ENCODE peak calls at places on chromosomes 12 and 14, in seven cellular contexts. One of them, this sample, is unnamed.
A peak's percentile ranks its signal among the peaks of the same experiment; 100 is the strongest.

GRCh38 chr12:71636704-71637115 is 26.9 kb downstream of the ZFC3H1 start:
- DNase-seq in lower leg skin: no peak
- DNase-seq in right lobe of liver: no peak
- DNase-seq in uterus: no peak
- DNase-seq in transverse colon: no peak
- DNase-seq in suprapubic skin: no peak
- DNase-seq in breast epithelium: no peak
- DNase-seq in this sample: peak; percentile 7

GRCh38 chr12:43551971-43552559 is at the start of gene ADAMTS20:
- DNase-seq in lower leg skin: no peak
- DNase-seq in right lobe of liver: no peak
- DNase-seq in uterus: no peak
- DNase-seq in transverse colon: no peak
- DNase-seq in suprapubic skin: no peak
- DNase-seq in breast epithelium: no peak
- DNase-seq in this sample: no peak

GRCh38 chr12:3017281-3017680 is 58.1 kb downstream of the TEAD4 start:
- DNase-seq in lower leg skin: no peak
- DNase-seq in right lobe of liver: no peak
- DNase-seq in uterus: no peak
- DNase-seq in transverse colon: no peak
- DNase-seq in suprapubic skin: no peak
- DNase-seq in breast epithelium: no peak
- DNase-seq in this sample: no peak

GRCh38 chr14:54893151-54893760 is 9.4 kb downstream of the GCH1 start:
- DNase-seq in lower leg skin: no peak
- DNase-seq in right lobe of liver: no peak
- DNase-seq in uterus: no peak
- DNase-seq in transverse colon: no peak
- DNase-seq in suprapubic skin: no peak
- DNase-seq in breast epithelium: no peak
- DNase-seq in this sample: peak; percentile 22

GRCh38 chr12:2335517-2335916 is 282.7 kb downstream of the CACNA1C start:
- DNase-seq in lower leg skin: no peak
- DNase-seq in right lobe of liver: no peak
- DNase-seq in uterus: no peak
- DNase-seq in transverse colon: no peak
- DNase-seq in suprapubic skin: no peak
- DNase-seq in breast epithelium: no peak
- DNase-seq in this sample: no peak

GRCh38 chr12:94725375-94726168 is 75.2 kb upstream of the TMCC3 start:
- DNase-seq in lower leg skin: no peak
- DNase-seq in right lobe of liver: no peak
- DNase-seq in uterus: peak; percentile 38
- DNase-seq in transverse colon: peak; percentile 23
- DNase-seq in suprapubic skin: no peak
- DNase-seq in breast epithelium: no peak
- DNase-seq in this sample: no peak

GRCh38 chr12:108850854-108851573 is 6.4 kb downstream of the SSH1 start:
- DNase-seq in lower leg skin: no peak
- DNase-seq in right lobe of liver: peak; percentile 56
- DNase-seq in uterus: peak; percentile 62
- DNase-seq in transverse colon: no peak
- DNase-seq in suprapubic skin: no peak
- DNase-seq in breast epithelium: no peak
- DNase-seq in this sample: peak; percentile 35

GRCh38 chr14:79802096-79802495 is 409.2 kb downstream of the DIO2 start:
- DNase-seq in lower leg skin: no peak
- DNase-seq in right lobe of liver: no peak
- DNase-seq in uterus: no peak
- DNase-seq in transverse colon: no peak
- DNase-seq in suprapubic skin: no peak
- DNase-seq in breast epithelium: no peak
- DNase-seq in this sample: no peak

GRCh38 chr14:92471919-92472318 is 41.7 kb upstream of the RIN3 start:
- DNase-seq in lower leg skin: no peak
- DNase-seq in right lobe of liver: no peak
- DNase-seq in uterus: no peak
- DNase-seq in transverse colon: peak; percentile 15
- DNase-seq in suprapubic skin: no peak
- DNase-seq in breast epithelium: no peak
- DNase-seq in this sample: peak; percentile 66

GRCh38 chr12:88381456-88381855 is 198.8 kb downstream of the KITLG start:
- DNase-seq in lower leg skin: no peak
- DNase-seq in right lobe of liver: no peak
- DNase-seq in uterus: no peak
- DNase-seq in transverse colon: no peak
- DNase-seq in suprapubic skin: no peak
- DNase-seq in breast epithelium: no peak
- DNase-seq in this sample: no peak

GRCh38 chr12:14238224-14238792 is 127.2 kb upstream of the ATF7IP start:
- DNase-seq in lower leg skin: no peak
- DNase-seq in right lobe of liver: no peak
- DNase-seq in uterus: no peak
- DNase-seq in transverse colon: no peak
- DNase-seq in suprapubic skin: no peak
- DNase-seq in breast epithelium: no peak
- DNase-seq in this sample: no peak

GRCh38 chr12:14239350-14239934 is 126.0 kb upstream of the ATF7IP start:
- DNase-seq in lower leg skin: no peak
- DNase-seq in right lobe of liver: peak; percentile 47
- DNase-seq in uterus: peak; percentile 24
- DNase-seq in transverse colon: no peak
- DNase-seq in suprapubic skin: no peak
- DNase-seq in breast epithelium: peak; percentile 36
- DNase-seq in this sample: no peak

GRCh38 chr12:14243941-14244340 is 121.5 kb upstream of the ATF7IP start:
- DNase-seq in lower leg skin: no peak
- DNase-seq in right lobe of liver: no peak
- DNase-seq in uterus: no peak
- DNase-seq in transverse colon: no peak
- DNase-seq in suprapubic skin: no peak
- DNase-seq in breast epithelium: no peak
- DNase-seq in this sample: no peak

GRCh38 chr12:14240873-14241220 is 124.6 kb upstream of the ATF7IP start:
- DNase-seq in lower leg skin: no peak
- DNase-seq in right lobe of liver: no peak
- DNase-seq in uterus: no peak
- DNase-seq in transverse colon: no peak
- DNase-seq in suprapubic skin: no peak
- DNase-seq in breast epithelium: no peak
- DNase-seq in this sample: no peak

GRCh38 chr12:14239935-14240872 is 125.3 kb upstream of the ATF7IP start:
- DNase-seq in lower leg skin: no peak
- DNase-seq in right lobe of liver: no peak
- DNase-seq in uterus: no peak
- DNase-seq in transverse colon: peak; percentile 50
- DNase-seq in suprapubic skin: no peak
- DNase-seq in breast epithelium: peak; percentile 34
- DNase-seq in this sample: no peak
- TF ChIP-seq POLR2A in lower leg skin: no peak
- TF ChIP-seq POLR2A in right lobe of liver: no peak
- TF ChIP-seq POLR2A in uterus: no peak
- TF ChIP-seq POLR2A in transverse colon: no peak
- TF ChIP-seq POLR2A in suprapubic skin: no peak
- TF ChIP-seq POLR2A in breast epithelium: no peak
- TF ChIP-seq POLR2A in this sample: no peak

DNA sequence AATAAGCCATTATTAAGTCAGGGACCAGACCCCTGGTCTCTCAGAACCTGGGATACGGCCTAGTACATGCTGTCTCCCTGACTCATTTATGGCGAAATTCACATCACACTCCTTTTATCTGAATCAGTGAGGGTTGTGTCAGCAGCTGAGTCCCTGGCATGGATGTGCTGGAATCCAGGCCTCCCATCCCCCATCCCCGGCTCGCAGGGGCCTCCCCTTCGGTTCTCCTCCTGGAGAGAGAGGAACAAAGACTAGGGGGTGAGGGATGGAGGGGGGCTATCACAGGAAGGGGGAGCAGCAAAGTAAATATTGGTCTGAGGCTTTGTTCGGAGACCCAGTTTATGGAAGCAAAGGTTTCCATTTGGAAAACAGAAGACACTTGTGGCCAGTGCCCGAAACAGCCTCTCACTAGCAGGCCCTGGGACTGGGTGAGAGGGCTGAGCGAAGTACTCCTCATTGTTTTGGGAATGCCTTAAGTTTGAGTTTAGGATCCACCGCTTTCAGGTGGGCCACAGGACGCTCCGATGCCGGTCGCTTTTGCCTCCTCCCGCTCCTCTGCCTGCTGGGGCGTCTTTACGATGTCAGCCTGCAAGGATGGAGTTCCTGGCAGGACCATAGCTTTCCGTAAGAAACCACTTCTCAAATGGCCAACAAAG is 145.0 kb downstream of the PRKCH start:
- DNase-seq in lower leg skin: no peak
- DNase-seq in right lobe of liver: no peak
- DNase-seq in uterus: peak; percentile 68
- DNase-seq in transverse colon: peak; percentile 51
- DNase-seq in suprapubic skin: no peak
- DNase-seq in breast epithelium: no peak
- DNase-seq in this sample: peak; percentile 54
- TF ChIP-seq POLR2A in lower leg skin: no peak
- TF ChIP-seq POLR2A in right lobe of liver: no peak
- TF ChIP-seq POLR2A in uterus: no peak
- TF ChIP-seq POLR2A in transverse colon: no peak
- TF ChIP-seq POLR2A in suprapubic skin: no peak
- TF ChIP-seq POLR2A in breast epithelium: no peak
- TF ChIP-seq POLR2A in this sample: no peak

GRCh38 chr12:119180380-119181040 is 1.8 kb downstream of the HSPB8 start:
- DNase-seq in lower leg skin: peak; percentile 92
- DNase-seq in right lobe of liver: no peak
- DNase-seq in uterus: peak; percentile 51
- DNase-seq in transverse colon: peak; percentile 23
- DNase-seq in suprapubic skin: peak; percentile 86
- DNase-seq in breast epithelium: no peak
- DNase-seq in this sample: peak; percentile 29

GRCh38 chr12:119178544-119179334 is at the start of gene HSPB8:
- DNase-seq in lower leg skin: peak; percentile 95
- DNase-seq in right lobe of liver: peak; percentile 75
- DNase-seq in uterus: peak; percentile 94
- DNase-seq in transverse colon: peak; percentile 73
- DNase-seq in suprapubic skin: peak; percentile 92
- DNase-seq in breast epithelium: peak; percentile 75
- DNase-seq in this sample: peak; percentile 83

GRCh38 chr12:119181202-119181601 is 2.5 kb downstream of the HSPB8 start:
- DNase-seq in lower leg skin: no peak
- DNase-seq in right lobe of liver: no peak
- DNase-seq in uterus: no peak
- DNase-seq in transverse colon: no peak
- DNase-seq in suprapubic skin: no peak
- DNase-seq in breast epithelium: no peak
- DNase-seq in this sample: no peak

GRCh38 chr12:119177724-119178380 is 879 bp upstream of the HSPB8 start:
- DNase-seq in lower leg skin: no peak
- DNase-seq in right lobe of liver: no peak
- DNase-seq in uterus: no peak
- DNase-seq in transverse colon: no peak
- DNase-seq in suprapubic skin: no peak
- DNase-seq in breast epithelium: no peak
- DNase-seq in this sample: no peak

GRCh38 chr12:119179335-119180021 is 747 bp downstream of the HSPB8 start:
- DNase-seq in lower leg skin: no peak
- DNase-seq in right lobe of liver: peak; percentile 35
- DNase-seq in uterus: peak; percentile 41
- DNase-seq in transverse colon: no peak
- DNase-seq in suprapubic skin: peak; percentile 70
- DNase-seq in breast epithelium: peak; percentile 32
- DNase-seq in this sample: peak; percentile 74
- TF ChIP-seq POLR2A in lower leg skin: no peak
- TF ChIP-seq POLR2A in right lobe of liver: no peak
- TF ChIP-seq POLR2A in uterus: no peak
- TF ChIP-seq POLR2A in transverse colon: no peak
- TF ChIP-seq POLR2A in suprapubic skin: peak; percentile 21
- TF ChIP-seq POLR2A in breast epithelium: no peak
- TF ChIP-seq POLR2A in this sample: peak; percentile 19

GRCh38 chr12:65537978-65538377 is 259.5 kb downstream of the MSRB3 start:
- DNase-seq in lower leg skin: no peak
- DNase-seq in right lobe of liver: no peak
- DNase-seq in uterus: no peak
- DNase-seq in transverse colon: no peak
- DNase-seq in suprapubic skin: no peak
- DNase-seq in breast epithelium: no peak
- DNase-seq in this sample: no peak

GRCh38 chr12:65535951-65536350 is 257.5 kb downstream of the MSRB3 start:
- DNase-seq in lower leg skin: no peak
- DNase-seq in right lobe of liver: no peak
- DNase-seq in uterus: no peak
- DNase-seq in transverse colon: no peak
- DNase-seq in suprapubic skin: no peak
- DNase-seq in breast epithelium: no peak
- DNase-seq in this sample: no peak

GRCh38 chr12:65539062-65539461 is 260.6 kb downstream of the MSRB3 start:
- DNase-seq in lower leg skin: no peak
- DNase-seq in right lobe of liver: no peak
- DNase-seq in uterus: no peak
- DNase-seq in transverse colon: no peak
- DNase-seq in suprapubic skin: no peak
- DNase-seq in breast epithelium: no peak
- DNase-seq in this sample: no peak

GRCh38 chr12:65534105-65534841 is 255.8 kb downstream of the MSRB3 start:
- DNase-seq in lower leg skin: no peak
- DNase-seq in right lobe of liver: no peak
- DNase-seq in uterus: no peak
- DNase-seq in transverse colon: no peak
- DNase-seq in suprapubic skin: no peak
- DNase-seq in breast epithelium: no peak
- DNase-seq in this sample: no peak

DNA sequence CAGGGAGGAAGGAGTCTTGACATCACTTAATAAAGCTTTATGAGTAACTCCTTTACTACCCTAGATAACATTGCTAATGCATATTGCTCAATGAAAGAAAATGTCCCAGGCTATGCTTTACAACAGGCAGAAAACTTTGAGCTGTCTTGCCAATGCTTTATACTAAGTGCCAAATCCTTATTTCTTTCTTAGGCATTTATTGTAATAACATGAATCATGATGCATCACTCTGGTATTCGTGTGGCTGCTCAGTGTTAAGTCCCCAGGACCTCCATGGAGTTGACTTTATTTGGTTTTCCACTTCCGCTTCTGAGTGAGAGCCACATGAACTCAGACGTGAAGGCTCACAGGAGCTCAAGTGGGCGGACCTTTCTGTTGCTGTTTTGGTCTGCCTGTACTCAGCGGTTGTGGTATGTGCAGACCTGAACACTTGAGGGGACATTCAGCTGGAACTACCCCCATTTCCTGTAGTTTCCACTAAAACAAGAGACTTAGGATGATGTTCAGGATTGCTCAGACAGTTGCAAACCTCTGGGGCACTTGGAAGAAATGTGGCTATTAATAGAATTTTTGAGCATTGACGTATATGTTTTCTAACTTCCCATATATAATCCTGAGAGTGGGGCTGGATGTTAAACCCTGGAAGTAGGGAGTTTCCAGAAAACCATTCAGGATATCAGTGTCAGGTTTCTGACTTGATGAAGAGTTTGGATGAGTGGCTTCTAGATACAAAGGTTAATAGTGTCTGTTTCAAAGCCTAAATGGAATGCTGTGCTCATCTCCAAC is 258.6 kb downstream of the MSRB3 start:
- DNase-seq in lower leg skin: no peak
- DNase-seq in right lobe of liver: no peak
- DNase-seq in uterus: peak; percentile 61
- DNase-seq in transverse colon: peak; percentile 10
- DNase-seq in suprapubic skin: no peak
- DNase-seq in breast epithelium: peak; percentile 41
- DNase-seq in this sample: peak; percentile 46
- TF ChIP-seq POLR2A in lower leg skin: no peak
- TF ChIP-seq POLR2A in right lobe of liver: no peak
- TF ChIP-seq POLR2A in uterus: no peak
- TF ChIP-seq POLR2A in transverse colon: no peak
- TF ChIP-seq POLR2A in suprapubic skin: no peak
- TF ChIP-seq POLR2A in breast epithelium: no peak
- TF ChIP-seq POLR2A in this sample: no peak

GRCh38 chr12:13443028-13443427 is 246.5 kb downstream of the EMP1 start:
- DNase-seq in lower leg skin: no peak
- DNase-seq in right lobe of liver: no peak
- DNase-seq in uterus: no peak
- DNase-seq in transverse colon: no peak
- DNase-seq in suprapubic skin: no peak
- DNase-seq in breast epithelium: no peak
- DNase-seq in this sample: no peak
- TF ChIP-seq POLR2A in lower leg skin: no peak
- TF ChIP-seq POLR2A in right lobe of liver: no peak
- TF ChIP-seq POLR2A in uterus: no peak
- TF ChIP-seq POLR2A in transverse colon: no peak
- TF ChIP-seq POLR2A in suprapubic skin: no peak
- TF ChIP-seq POLR2A in breast epithelium: no peak
- TF ChIP-seq POLR2A in this sample: no peak

This sample was measured in H54.